ENCODE peak calls at places on chromosomes 3 and 15, in nine cellular contexts. P is dermis microvascular lymphatic vessel endothelial cell; Z is fibroblast of pulmonary artery; H is stimulated activated CD4-positive, alpha-beta T cell treated with anti-CD3 and anti-CD28 coated beads, Interleukin-2, amount 100 ng/mL, for 48 hours; Y is HEK293T; W is myocyte; D is NCI-H460; V is HT1080; J is right cardiac atrium. S is an unnamed sample.
A peak's percentile ranks its signal among the peaks of the same experiment; 100 is the strongest.

GRCh38 chr15:99076555-99077308 is 28.1 kb upstream of the SYNM start:
- DNase-seq in Y (peak; percentile 80), W (peak; percentile 86), P (peak; percentile 52), J (peak; percentile 70), H (peak; percentile 34), D (peak; percentile 78), Z (peak; percentile 87), V (peak; percentile 67), S (peak; percentile 73)

GRCh38 chr3:147613710-147614109 is 204.5 kb downstream of the ZIC1 start:
- DNase-seq in P (no peak), V (no peak), Y (no peak), H (no peak), D (no peak), Z (no peak), J (no peak), W (peak; percentile 19), S (no peak)

GRCh38 chr3:45817788-45818523 is 21.6 kb upstream of the SLC6A20 start:
- DNase-seq in Y (no peak), P (no peak), W (peak; percentile 92), J (no peak), Z (peak; percentile 91), D (no peak), H (no peak), V (peak; percentile 99), S (peak; percentile 20)

GRCh38 chr3:38580450-38581382 is 68.8 kb downstream of the SCN5A start:
- DNase-seq in Y (no peak), Z (no peak), J (peak; percentile 57), P (no peak), W (no peak), V (no peak), D (no peak), H (no peak), S (no peak)

GRCh38 chr15:42033214-42033873 is 12.5 kb upstream of the PLA2G4E start:
- DNase-seq in P (no peak), J (no peak), W (no peak), H (no peak), Y (no peak), Z (no peak), V (no peak), D (no peak), S (no peak)

GRCh38 chr3:58720526-58720925 is 54.0 kb upstream of the FAM3D start:
- DNase-seq in V (no peak), J (no peak), D (no peak), W (no peak), Z (no peak), H (no peak), Y (no peak), P (no peak), S (no peak)

GRCh38 chr15:40054746-40055575 is 16.0 kb upstream of the SRP14 start:
- DNase-seq in J (peak; percentile 43), W (peak; percentile 98), P (no peak), Y (no peak), V (peak; percentile 52), Z (no peak), D (no peak), H (no peak), S (no peak)

GRCh38 chr3:159513867-159514380 is 474.7 kb upstream of the IL12A start:
- DNase-seq in Y (no peak), P (no peak), Z (no peak), J (no peak), V (no peak), D (no peak), W (no peak), H (no peak), S (no peak)

GRCh38 chr3:123291404-123291803 is 89.7 kb downstream of the SEC22A start:
- DNase-seq in P (no peak), D (no peak), V (no peak), H (no peak), W (no peak), Z (no peak), J (no peak), Y (no peak), S (no peak)

GRCh38 chr3:38003371-38003816 is 12.8 kb downstream of the VILL start:
- DNase-seq in J (peak; percentile 88), P (peak; percentile 15), V (peak; percentile 38), D (peak; percentile 27), Z (peak; percentile 52), H (peak; percentile 62), Y (peak; percentile 75), W (peak; percentile 63), S (peak; percentile 35)

GRCh38 chr15:65343374-65343981 is 34.3 kb downstream of the IGDCC3 start:
- DNase-seq in J (no peak), W (no peak), H (no peak), Y (no peak), Z (no peak), D (no peak), V (no peak), P (no peak), S (no peak)

GRCh38 chr15:80693682-80694623 is 1.2 kb upstream of the ABHD17C start:
- DNase-seq in V (peak; percentile 17), D (no peak), Y (no peak), W (peak; percentile 49), J (no peak), Z (no peak), H (no peak), P (peak; percentile 28), S (no peak)

GRCh38 chr15:74432271-74432967 is 1.3 kb downstream of the SEMA7A start:
- DNase-seq in H (no peak), W (no peak), J (peak; percentile 27), D (no peak), V (no peak), Z (no peak), P (no peak), Y (no peak), S (no peak)

GRCh38 chr3:129482721-129483120 is 42.7 kb downstream of the IFT122 start:
- DNase-seq in H (no peak), D (no peak), V (no peak), Z (no peak), Y (peak; percentile 17), J (no peak), W (no peak), P (no peak), S (no peak)

GRCh38 chr3:123511084-123511483 is 62.2 kb upstream of the ADCY5 start:
- DNase-seq in H (no peak), W (no peak), Z (no peak), P (no peak), D (no peak), Y (no peak), J (no peak), V (no peak), S (no peak)

GRCh38 chr3:16842710-16843270 is 42.0 kb upstream of the PLCL2 start:
- DNase-seq in H (no peak), Y (no peak), W (no peak), P (no peak), D (no peak), J (no peak), Z (no peak), V (no peak), S (peak; percentile 71)

GRCh38 chr15:41804361-41804760 is 23.5 kb upstream of the JMJD7 start:
- DNase-seq in D (no peak), H (no peak), J (no peak), V (no peak), P (no peak), W (no peak), Z (no peak), Y (no peak), S (no peak)

GRCh38 chr15:42364529-42364928 is 5.2 kb downstream of the CAPN3 start:
- DNase-seq in D (no peak), W (peak; percentile 24), V (no peak), Z (peak; percentile 50), P (no peak), H (no peak), Y (no peak), J (peak; percentile 62), S (no peak)

GRCh38 chr3:147919496-147919895 is 510.3 kb downstream of the ZIC1 start:
- DNase-seq in Y (no peak), J (no peak), D (no peak), W (no peak), H (no peak), V (no peak), Z (no peak), P (no peak), S (no peak)

GRCh38 chr3:13451301-13451673 is 28.8 kb upstream of the HDAC11 start:
- DNase-seq in W (no peak), H (peak; percentile 19), P (no peak), J (no peak), V (no peak), Y (no peak), Z (no peak), D (peak; percentile 5), S (no peak)

GRCh38 chr15:89500397-89501270 is 4.3 kb upstream of the RHCG start:
- DNase-seq in V (no peak), W (no peak), J (no peak), P (no peak), D (no peak), Z (no peak), Y (no peak), H (no peak), S (no peak)

GRCh38 chr15:57922780-57923179 is 142.7 kb downstream of the ALDH1A2 start:
- DNase-seq in W (no peak), H (no peak), V (peak; percentile 8), D (no peak), J (peak; percentile 89), Y (no peak), Z (peak; percentile 67), P (peak; percentile 80), S (no peak)

GRCh38 chr3:185309795-185310194 is 53.1 kb upstream of the MAP3K13 start:
- DNase-seq in Z (no peak), P (no peak), W (no peak), D (no peak), H (no peak), Y (no peak), J (no peak), V (no peak), S (no peak)

GRCh38 chr3:192187485-192188051 is 539.8 kb downstream of the FGF12 start:
- DNase-seq in Z (no peak), J (no peak), Y (no peak), W (peak; percentile 2), V (no peak), D (no peak), H (no peak), P (no peak), S (no peak)

GRCh38 chr3:126858401-126858800 is 124.5 kb upstream of the PLXNA1 start:
- DNase-seq in P (no peak), D (no peak), Z (no peak), W (no peak), Y (no peak), H (no peak), V (no peak), J (no peak), S (no peak)

GRCh38 chr3:192812736-192813383 is 85.5 kb upstream of the FGF12 start:
- DNase-seq in W (peak; percentile 67), Z (peak; percentile 83), V (peak; percentile 61), P (no peak), J (no peak), H (no peak), D (peak; percentile 45), Y (peak; percentile 12), S (peak; percentile 14)

GRCh38 chr15:70322051-70322668 is 224.4 kb upstream of the TLE3 start:
- DNase-seq in P (no peak), V (no peak), H (no peak), D (no peak), Y (no peak), W (no peak), J (no peak), Z (no peak), S (no peak)

GRCh38 chr3:122947621-122948202 is 79.9 kb downstream of the SEMA5B start:
- DNase-seq in Y (no peak), Z (peak; percentile 70), H (no peak), P (no peak), D (no peak), J (no peak), W (no peak), V (peak; percentile 40), S (no peak)

GRCh38 chr3:122826315-122826714 is 31.4 kb downstream of the SLC49A4 start:
- DNase-seq in J (no peak), D (no peak), V (no peak), W (no peak), Y (no peak), Z (no peak), P (no peak), H (no peak), S (no peak)